ENCODE peak calls at places on chromosomes 6 and 20, in five cellular contexts. Y, B, W, E and O are unnamed samples.

GRCh38 chr6:160394654-160395035 is 46.5 kb downstream of the SLC22A3 start:
- DNase-seq in Y (no peak), B (no peak), W (no peak), E (no peak), O (no peak)

GRCh38 chr6:149334682-149335160 is 17.2 kb downstream of the TAB2 start:
- DNase-seq in Y (no peak), B (no peak), W (no peak), E (no peak), O (no peak)

GRCh38 chr6:129340983-129341382 is 369.0 kb downstream of the ARHGAP18 start:
- DNase-seq in Y (no peak), B (no peak), W (no peak), E (no peak), O (no peak)

GRCh38 chr6:157135691-157136090 is 187.6 kb downstream of the TMEM242 start:
- DNase-seq in Y (no peak), B (no peak), W (no peak), E (no peak), O (no peak)

GRCh38 chr6:158244373-158244772 is 67.9 kb upstream of the TULP4 start:
- DNase-seq in Y (no peak), B (no peak), W (no peak), E (no peak), O (no peak)

GRCh38 chr6:11779308-11780096 is 899 bp upstream of the ADTRP start:
- DNase-seq in Y (no peak), B (no peak), W (no peak), E (no peak), O (no peak)

GRCh38 chr20:25486377-25486776 is 78.9 kb downstream of the GINS1 start:
- DNase-seq in Y (no peak), B (no peak), W (no peak), E (no peak), O (no peak)

GRCh38 chr6:162046324-162046723 is 681.2 kb downstream of the PRKN start:
- DNase-seq in Y (no peak), B (no peak), W (no peak), E (no peak), O (no peak)

GRCh38 chr6:13292774-13293173 is 35.6 kb downstream of the TBC1D7 start:
- DNase-seq in Y (no peak), B (no peak), W (no peak), E (no peak), O (no peak)

GRCh38 chr6:42257063-42257462 is 39.4 kb upstream of the MRPS10 start:
- DNase-seq in Y (no peak), B (no peak), W (no peak), E (no peak), O (no peak)

GRCh38 chr20:1651268-1651667 is 6.3 kb downstream of the SIRPG start:
- DNase-seq in Y (no peak), B (no peak), W (no peak), E (no peak), O (no peak)

GRCh38 chr6:100435299-100435698 is 29.4 kb downstream of the SIM1 start:
- DNase-seq in Y (no peak), B (no peak), W (no peak), E (no peak), O (no peak)

GRCh38 chr6:5004373-5005037 is 668 bp upstream of the RPP40 start:
- DNase-seq in Y (no peak), B (no peak), W (no peak), E (no peak), O (no peak)

GRCh38 chr20:25226433-25227316 is 21.2 kb upstream of the PYGB start:
- DNase-seq in Y (no peak), B (no peak), W (no peak), E (no peak), O (no peak)

GRCh38 chr6:30881987-30882763 is 2.1 kb upstream of the DDR1 start:
- DNase-seq in Y (peak), B (no peak), W (no peak), E (no peak), O (no peak)

GRCh38 chr6:116144590-116144989 is 18.7 kb upstream of the COL10A1 start:
- DNase-seq in Y (no peak), B (no peak), W (no peak), E (no peak), O (no peak)

GRCh38 chr6:106539931-106540330 is 89.4 kb downstream of the RTN4IP1 start:
- DNase-seq in Y (no peak), B (no peak), W (no peak), E (no peak), O (no peak)

GRCh38 chr6:155493694-155494143 is 38.1 kb upstream of the NOX3 start:
- DNase-seq in Y (no peak), B (no peak), W (no peak), E (no peak), O (no peak)

GRCh38 chr6:36924131-36924530 is 30.4 kb upstream of the PI16 start:
- DNase-seq in Y (no peak), B (no peak), W (no peak), E (no peak), O (no peak)

GRCh38 chr20:32036252-32036651 is 15.8 kb upstream of the HCK start:
- DNase-seq in Y (no peak), B (no peak), W (no peak), E (no peak), O (no peak)